ENCODE peak calls at places on chromosomes 12 and 14, in six cellular contexts. B is adrenal gland; A is activated CD8-positive, alpha-beta T cell treated with anti-CD3 and anti-CD28 coated beads for 36 hours; Q is fibroblast of pulmonary artery; I is omental fat pad; L is HCT116. P is an unnamed sample.

GRCh38 chr14:104102282-104102914 is 16.9 kb downstream of the ASPG start:
- DNase-seq in B (no peak), I (no peak), L (no peak), A (no peak), Q (no peak), P (no peak)

GRCh38 chr12:6766651-6767300 is 613 bp downstream of the PTMS start:
- DNase-seq in L (no peak), A (peak; percentile 61), B (peak; percentile 74), Q (peak; percentile 67), I (no peak), P (peak; percentile 67)

GRCh38 chr12:11794751-11795150 is 145.3 kb downstream of the ETV6 start:
- DNase-seq in I (no peak), Q (no peak), L (no peak), A (no peak), B (no peak), P (no peak)

GRCh38 chr14:43898709-43899108 is 608.4 kb downstream of the FSCB start:
- DNase-seq in A (no peak), I (no peak), L (no peak), B (no peak), Q (peak; percentile 1), P (no peak)

GRCh38 chr12:78698747-78699146 is 165.8 kb upstream of the SYT1 start:
- DNase-seq in B (no peak), Q (peak; percentile 39), A (no peak), I (no peak), L (no peak), P (no peak)

GRCh38 chr14:92939699-92940098 is 16.7 kb downstream of the CHGA start:
- DNase-seq in Q (no peak), L (no peak), B (no peak), I (no peak), A (no peak), P (no peak)

GRCh38 chr14:96363751-96364336 is 518 bp downstream of the GSKIP start:
- DNase-seq in Q (peak; percentile 65), I (no peak), A (peak; percentile 54), L (no peak), B (peak; percentile 69), P (no peak)

GRCh38 chr12:47798481-47798948 is 21.2 kb downstream of the HDAC7 start:
- DNase-seq in I (no peak), A (no peak), Q (no peak), L (no peak), B (no peak), P (no peak)

GRCh38 chr12:31318870-31319269 is 7.1 kb downstream of the SINHCAF start:
- DNase-seq in I (no peak), Q (no peak), A (no peak), B (no peak), L (no peak), P (no peak)

GRCh38 chr12:78721906-78722305 is 142.7 kb upstream of the SYT1 start:
- DNase-seq in A (no peak), B (no peak), I (no peak), Q (peak; percentile 25), L (no peak), P (no peak)

DNA sequence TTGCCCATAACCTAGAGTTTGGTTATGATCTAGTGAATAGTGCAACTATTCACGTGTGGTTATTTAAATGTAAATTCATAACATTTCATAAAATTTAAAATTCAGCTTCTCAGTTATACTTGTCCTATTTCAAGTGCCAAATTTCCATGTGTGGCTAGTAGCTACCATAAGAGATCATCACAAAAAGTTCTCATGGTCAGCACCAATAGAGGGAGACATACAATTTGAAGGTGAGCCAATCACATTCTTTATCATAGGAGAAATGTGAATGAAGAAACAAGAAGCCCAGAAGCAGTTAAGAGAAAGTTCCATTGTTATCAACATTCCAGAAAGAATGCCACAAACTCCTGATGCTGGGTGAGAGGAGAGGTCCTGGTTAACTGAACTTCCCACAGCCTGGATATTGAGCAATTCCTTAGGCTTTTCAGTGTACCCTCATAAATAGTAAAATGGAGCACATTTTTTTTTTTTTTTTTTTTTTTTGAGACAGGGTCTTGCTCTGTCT is 892.9 kb upstream of the USP15 start:
- DNase-seq in A (no peak), B (no peak), I (no peak), Q (no peak), L (no peak), P (no peak)
- TF ChIP-seq CTCF in A (no peak), B (no peak), I (no peak), Q (no peak), L (no peak), P (no peak)

GRCh38 chr12:126784328-126784921 is 1482.5 kb upstream of the TMEM132C start:
- DNase-seq in B (peak; percentile 35), L (peak; percentile 66), Q (peak; percentile 14), A (peak; percentile 48), I (no peak), P (no peak)
- TF ChIP-seq CTCF in B (peak; percentile 42), L (peak; percentile 79), Q (peak; percentile 18), A (peak; percentile 23), I (no peak), P (no peak)

DNA sequence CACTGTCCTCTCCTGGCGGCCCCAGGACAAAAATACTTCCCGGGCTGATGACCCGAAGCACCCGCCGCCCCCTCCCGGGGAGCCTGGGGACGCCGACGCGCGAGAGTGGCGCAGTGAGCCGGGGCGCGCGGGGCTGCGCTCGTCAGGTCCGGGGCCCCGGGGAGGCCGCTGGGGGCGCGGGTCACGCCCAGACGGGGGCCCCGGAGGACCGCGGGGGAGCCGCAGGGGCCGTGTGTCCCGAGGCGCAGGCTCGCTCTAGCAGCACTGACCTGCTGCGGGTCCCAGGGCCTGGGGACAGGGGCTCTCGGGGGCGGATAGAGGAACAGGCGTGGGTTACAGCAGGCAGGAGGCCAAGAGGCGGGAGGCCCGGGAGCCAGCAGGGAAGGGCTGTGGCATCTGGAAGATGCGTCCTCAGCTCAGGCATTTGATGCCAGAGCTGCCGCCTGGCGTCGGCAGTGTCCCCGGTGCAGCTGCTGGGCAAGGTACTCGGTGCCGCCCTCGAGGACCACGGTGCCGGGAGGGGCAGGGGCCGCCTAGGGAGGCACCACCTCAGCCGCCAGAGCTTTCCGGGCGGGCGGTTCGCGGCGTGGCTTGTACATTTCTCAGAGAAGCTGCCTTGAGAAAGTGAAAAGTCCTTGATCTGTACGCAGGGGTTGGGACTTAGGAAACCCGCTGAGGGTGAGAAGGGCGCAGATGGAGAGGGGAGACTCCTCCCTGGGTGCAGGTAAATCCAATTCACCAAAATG is 1.2 kb downstream of the WNT5B start:
- DNase-seq in A (peak; percentile 27), L (no peak), B (peak; percentile 60), Q (no peak), I (no peak), P (peak; percentile 37)
- TF ChIP-seq CTCF in A (peak; percentile 22), L (no peak), B (no peak), Q (no peak), I (no peak), P (no peak)

DNA sequence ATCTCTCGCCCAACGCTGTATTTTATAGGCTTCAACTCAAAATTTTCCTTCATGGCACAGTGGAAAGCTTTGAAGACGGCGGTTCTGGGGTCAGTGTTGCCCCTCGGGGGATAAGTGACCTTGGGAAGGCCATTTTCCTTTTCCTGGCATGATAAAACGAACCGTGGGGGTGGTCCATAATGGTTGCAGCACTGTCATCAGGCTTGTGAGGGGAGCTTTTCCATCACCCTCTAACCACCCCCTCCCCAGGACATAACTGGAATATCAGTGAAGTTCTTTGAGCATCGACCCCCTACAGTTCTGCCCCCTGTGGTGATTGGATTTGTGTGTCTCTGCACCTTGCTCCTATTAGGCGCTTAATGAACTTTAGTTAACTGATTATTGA is 16.0 kb downstream of the FOS start:
- DNase-seq in I (no peak), Q (no peak), B (no peak), A (no peak), L (no peak), P (no peak)
- TF ChIP-seq CTCF in I (no peak), Q (peak; percentile 24), B (peak; percentile 45), A (peak; percentile 39), L (peak; percentile 19), P (no peak)

GRCh38 chr12:5047094-5047493 is 3.4 kb downstream of the KCNA5 start:
- DNase-seq in L (no peak), A (no peak), Q (no peak), B (no peak), I (no peak), P (no peak)
- TF ChIP-seq CTCF in L (no peak), A (no peak), Q (no peak), B (no peak), I (no peak), P (no peak)

DNA sequence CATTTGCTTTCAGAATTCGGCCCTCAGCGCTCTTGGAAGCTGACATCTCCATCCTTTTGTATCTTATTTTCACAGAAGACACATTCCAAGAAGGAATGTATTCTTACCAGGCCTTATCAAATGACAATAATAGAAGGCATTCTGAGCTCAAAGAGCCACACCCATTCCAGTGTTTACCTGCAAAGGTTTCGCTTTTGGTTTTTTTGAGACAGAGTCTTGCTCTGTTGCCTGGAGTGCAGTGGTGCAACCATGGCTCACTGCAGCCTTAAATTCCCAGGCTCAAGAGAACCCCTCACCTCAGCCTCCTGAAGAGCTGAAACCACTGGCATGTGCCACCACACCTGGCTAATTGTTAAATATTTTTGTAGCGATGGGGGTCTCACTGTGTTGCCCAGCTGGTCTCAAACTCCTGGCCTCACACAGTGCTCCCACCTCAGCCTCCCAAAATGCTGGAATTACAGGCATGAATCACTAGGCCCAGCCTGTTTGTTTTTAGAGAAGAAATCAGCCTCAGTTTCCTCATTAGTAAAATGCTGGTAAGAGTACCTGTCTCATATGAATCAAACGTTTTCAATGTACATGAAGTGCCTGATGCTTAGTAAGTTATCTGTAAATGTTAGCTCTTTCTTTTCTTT is 69.2 kb downstream of the SLC6A12 start:
- DNase-seq in A (no peak), L (no peak), Q (no peak), I (no peak), B (no peak), P (no peak)
- TF ChIP-seq CTCF in A (no peak), L (no peak), Q (no peak), I (no peak), B (no peak), P (no peak)

P was measured in activated B cell treated with CpG ODN at 0.5 μM for 24 hours.